ENCODE peak calls at places on chromosome 22, in four cellular contexts. O, R, E and J are unnamed samples.

GRCh38 chr22:49017769-49018330 is 809.8 kb downstream of the BRD1 start:
- DNase-seq in R (no peak), O (no peak), E (no peak), J (no peak)

GRCh38 chr22:17795661-17796548 is 21.6 kb upstream of the BID start:
- DNase-seq in R (no peak), E (no peak), O (no peak), J (no peak)

GRCh38 chr22:27512283-27512761 is 289.2 kb downstream of the MN1 start:
- DNase-seq in E (no peak), O (no peak), R (no peak), J (peak)

GRCh38 chr22:32754413-32755041 is 47.0 kb upstream of the TIMP3 start:
- DNase-seq in R (no peak), O (no peak), E (no peak), J (no peak)

GRCh38 chr22:11066458-11067285 is 4461.3 kb upstream of the OR11H1 start:
- DNase-seq in R (no peak), O (no peak), E (no peak), J (no peak)

GRCh38 chr22:27650572-27650971 is 151.0 kb downstream of the MN1 start:
- DNase-seq in O (no peak), R (no peak), E (no peak), J (no peak)

GRCh38 chr22:40107756-40108437 is 69.8 kb upstream of the TNRC6B start:
- DNase-seq in O (no peak), E (no peak), R (no peak), J (no peak)

GRCh38 chr22:36702832-36703210 is 731 bp downstream of the CACNG2 start:
- DNase-seq in R (peak), E (no peak), O (no peak), J (no peak)

GRCh38 chr22:17559188-17559587 is 4.1 kb upstream of the SLC25A18 start:
- DNase-seq in E (no peak), R (no peak), O (no peak), J (no peak)

GRCh38 chr22:48927591-48927990 is 900.1 kb downstream of the BRD1 start:
- DNase-seq in E (no peak), O (no peak), R (no peak), J (no peak)

GRCh38 chr22:20646906-20647305 is 127.0 kb upstream of the SERPIND1 start:
- DNase-seq in E (no peak), R (no peak), O (no peak), J (no peak)

GRCh38 chr22:34866501-34867171 is 199.3 kb upstream of the ISX start:
- DNase-seq in R (no peak), O (no peak), E (no peak), J (no peak)

GRCh38 chr22:48577014-48577690 is 1250.5 kb downstream of the BRD1 start:
- DNase-seq in R (peak), E (no peak), O (no peak), J (no peak)

GRCh38 chr22:39556970-39557811 is 13.4 kb upstream of the CACNA1I start:
- DNase-seq in R (no peak), O (peak), E (peak), J (no peak)

GRCh38 chr22:42439821-42440674 is 7.8 kb upstream of the NFAM1 start:
- DNase-seq in O (no peak), R (no peak), E (no peak), J (no peak)

GRCh38 chr22:20550057-20550817 is 42.8 kb downstream of the MED15 start:
- DNase-seq in R (no peak), O (no peak), E (no peak), J (no peak)

GRCh38 chr22:23233084-23233501 is 52.8 kb downstream of the BCR start:
- DNase-seq in R (no peak), E (no peak), O (no peak), J (no peak)

GRCh38 chr22:28017558-28017820 is 98.4 kb upstream of the PITPNB start:
- DNase-seq in O (no peak), E (no peak), R (no peak), J (no peak)

GRCh38 chr22:48781391-48781790 is 1046.3 kb downstream of the BRD1 start:
- DNase-seq in R (no peak), E (no peak), O (no peak), J (no peak)

GRCh38 chr22:21626073-21626734 is 3.6 kb downstream of the YDJC start:
- DNase-seq in R (no peak), O (no peak), E (no peak), J (no peak)

GRCh38 chr22:46067159-46068111 is 82.9 kb upstream of the PPARA start:
- DNase-seq in R (no peak), E (no peak), O (no peak), J (no peak)

GRCh38 chr22:39234867-39235687 is 9.7 kb downstream of the PDGFB start:
- DNase-seq in E (no peak), O (no peak), R (no peak), J (no peak)

GRCh38 chr22:39428597-39429071 is 28.2 kb upstream of the MGAT3 start:
- DNase-seq in E (no peak), R (no peak), O (no peak), J (no peak)

GRCh38 chr22:26330971-26331625 is 98.0 kb upstream of the ASPHD2 start:
- DNase-seq in E (peak), O (peak), R (peak), J (no peak)

GRCh38 chr22:49453816-49454215 is 373.9 kb downstream of the BRD1 start:
- DNase-seq in E (no peak), O (no peak), R (no peak), J (no peak)

GRCh38 chr22:27149886-27150529 is 492.6 kb downstream of the MIAT start:
- DNase-seq in E (no peak), R (no peak), O (no peak), J (no peak)

GRCh38 chr22:47196493-47196849 is 434.0 kb downstream of the TBC1D22A start:
- DNase-seq in R (no peak), E (no peak), O (no peak), J (no peak)

GRCh38 chr22:49600891-49601431 is 226.7 kb downstream of the BRD1 start:
- DNase-seq in O (no peak), E (peak), R (no peak), J (no peak)

GRCh38 chr22:23538502-23538860 is 41.6 kb downstream of the IGLL1 start:
- DNase-seq in R (no peak), E (no peak), O (no peak), J (no peak)

GRCh38 chr22:37559901-37560681 is at the start of gene CDC42EP1:
- DNase-seq in R (no peak), E (no peak), O (peak), J (no peak)

GRCh38 chr22:38921801-38922200 is 35.6 kb upstream of the APOBEC3A start:
- DNase-seq in E (no peak), O (no peak), R (no peak), J (no peak)

GRCh38 chr22:37842015-37842793 is 1.9 kb downstream of the ANKRD54 start:
- DNase-seq in O (no peak), E (no peak), R (no peak), J (no peak)

GRCh38 chr22:41636467-41636866 is 15.4 kb downstream of the XRCC6 start:
- DNase-seq in R (no peak), E (no peak), O (no peak), J (no peak)

GRCh38 chr22:22703715-22704114 is 59.3 kb downstream of the GGTLC2 start:
- DNase-seq in R (no peak), E (no peak), O (no peak), J (no peak)

GRCh38 chr22:22820076-22820475 is 67.5 kb upstream of the IGLL5 start:
- DNase-seq in O (no peak), R (no peak), E (no peak), J (no peak)

GRCh38 chr22:17994424-17995108 is 29.8 kb downstream of the MICAL3 start:
- DNase-seq in O (no peak), R (no peak), E (no peak), J (no peak)

GRCh38 chr22:44805663-44806062 is 53.3 kb downstream of the ARHGAP8 start:
- DNase-seq in E (no peak), O (no peak), R (no peak), J (no peak)